ENCODE peak calls at places on chromosome 11, in five cellular contexts. L is stimulated activated CD8-positive, alpha-beta memory T cell treated with anti-CD3 and anti-CD28 coated beads, Interleukin-4, amount 100 ng/mL, for 1 hour; B is activated CD4-positive, alpha-beta T cell treated with anti-CD3 and anti-CD28 coated beads, Interleukin-2, amount 10 ng/mL, durations not matched to agents 7 days and 5 days; F is activated CD8-positive, alpha-beta memory T cell treated with anti-CD3 and anti-CD28 coated beads, Interleukin-2, amount 50 U/mL, for 4 hours; X is NCI-H1417. I is an unnamed sample.

GRCh38 chr11:133029096-133029495 is 503.2 kb downstream of the OPCML start:
- DNase-seq in L (no peak), B (no peak), X (no peak), F (no peak), I (no peak)

GRCh38 chr11:92762175-92762574 is 207.3 kb upstream of the MTNR1B start:
- DNase-seq in B (no peak), F (no peak), L (no peak), X (no peak), I (no peak)

GRCh38 chr11:75795276-75796090 is 19.5 kb upstream of the UVRAG start:
- DNase-seq in L (no peak), F (no peak), B (no peak), X (no peak), I (no peak)

GRCh38 chr11:2796508-2797180 is 88.9 kb downstream of the CDKN1C start:
- DNase-seq in L (no peak), B (no peak), X (no peak), F (peak), I (peak)

GRCh38 chr11:14577290-14577689 is 57.1 kb upstream of the PSMA1 start:
- DNase-seq in X (no peak), B (no peak), L (no peak), F (no peak), I (no peak)

GRCh38 chr11:64092119-64092760 is 56.5 kb downstream of the FLRT1 start:
- DNase-seq in X (no peak), L (no peak), B (no peak), F (no peak), I (no peak)

GRCh38 chr11:46697723-46698122 is 2.7 kb downstream of the ARHGAP1 start:
- DNase-seq in F (no peak), B (no peak), L (no peak), X (no peak), I (no peak)

GRCh38 chr11:36312593-36312990 is 16.5 kb downstream of the PRR5L start:
- DNase-seq in L (no peak), X (no peak), B (no peak), F (no peak), I (no peak)

GRCh38 chr11:30504468-30504867 is 81.7 kb downstream of the MPPED2 start:
- DNase-seq in B (no peak), X (no peak), L (no peak), F (no peak), I (no peak)

GRCh38 chr11:34203377-34203801 is 98.0 kb downstream of the NAT10 start:
- DNase-seq in F (no peak), X (no peak), B (no peak), L (no peak), I (no peak)

GRCh38 chr11:33125611-33126010 is 35.7 kb downstream of the CSTF3 start:
- DNase-seq in B (no peak), X (no peak), F (no peak), L (no peak), I (no peak)

GRCh38 chr11:88106685-88107084 is 68.6 kb downstream of the RAB38 start:
- DNase-seq in F (no peak), B (no peak), X (no peak), L (no peak), I (no peak)

GRCh38 chr11:65212226-65212801 is 30.6 kb downstream of the CAPN1 start:
- DNase-seq in F (no peak), B (no peak), L (no peak), X (no peak), I (peak)

GRCh38 chr11:97729546-97730272 is 1291.0 kb upstream of the CNTN5 start:
- DNase-seq in X (no peak), F (no peak), L (no peak), B (no peak), I (no peak)

GRCh38 chr11:112392860-112393259 is 132.2 kb upstream of the PLET1 start:
- DNase-seq in F (no peak), X (peak), L (no peak), B (no peak), I (no peak)

GRCh38 chr11:45662665-45663485 is 2.5 kb downstream of the CHST1 start:
- DNase-seq in X (no peak), F (no peak), B (peak), L (no peak), I (peak)

GRCh38 chr11:115874843-115875242 is 370.6 kb upstream of the CADM1 start:
- DNase-seq in F (no peak), X (no peak), B (no peak), L (no peak), I (no peak)

GRCh38 chr11:23123766-23124165 is 263.5 kb upstream of the CCDC179 start:
- DNase-seq in F (no peak), L (no peak), B (no peak), X (no peak), I (no peak)

GRCh38 chr11:77672276-77672675 is 34.7 kb upstream of the CLNS1A start:
- DNase-seq in X (no peak), B (no peak), L (no peak), F (no peak), I (no peak)

GRCh38 chr11:76347391-76347790 is 33.5 kb downstream of the THAP12 start:
- DNase-seq in B (no peak), F (no peak), X (no peak), L (no peak), I (no peak)